ENCODE peak calls at places on chromosomes 4 and X, in seven cellular contexts. X, B, J, L, A, V and G are unnamed samples.
A peak's percentile ranks its signal among the peaks of the same experiment; 100 is the strongest.

GRCh38 chr4:184163813-184164212 is 53.9 kb downstream of the ENPP6 start:
- DNase-seq in X (no peak), B (peak; percentile 72), J (peak; percentile 28), L (peak; percentile 84), A (no peak), V (peak; percentile 84), G (no peak)

GRCh38 chr4:8373270-8373972 is 67.1 kb downstream of the ACOX3 start:
- DNase-seq in X (no peak), B (no peak), J (no peak), L (no peak), A (no peak), V (no peak), G (no peak)

GRCh38 chr4:119628281-119629141 is at the start of gene PDE5A:
- DNase-seq in X (peak; percentile 95), B (peak; percentile 82), J (peak; percentile 87), L (peak; percentile 85), A (peak; percentile 74), V (peak; percentile 95), G (peak; percentile 90)

GRCh38 chr4:48047896-48048295 is 31.3 kb downstream of the NIPAL1 start:
- DNase-seq in X (no peak), B (peak; percentile 87), J (no peak), L (peak; percentile 8), A (no peak), V (no peak), G (no peak)

GRCh38 chr4:94758141-94758699 is 465 bp downstream of the BMPR1B start:
- DNase-seq in X (peak; percentile 76), B (peak; percentile 47), J (no peak), L (peak; percentile 83), A (no peak), V (peak; percentile 54), G (peak; percentile 61)

GRCh38 chr4:15929555-15929954 is 9.0 kb downstream of the FGFBP1 start:
- DNase-seq in X (no peak), B (no peak), J (no peak), L (no peak), A (no peak), V (no peak), G (no peak)

GRCh38 chr4:52946811-52947210 is 84.7 kb downstream of the RASL11B start:
- DNase-seq in X (no peak), B (no peak), J (no peak), L (no peak), A (no peak), V (no peak), G (no peak)

GRCh38 chr4:94516999-94517398 is 65.3 kb downstream of the PDLIM5 start:
- DNase-seq in X (no peak), B (no peak), J (peak; percentile 83), L (no peak), A (no peak), V (no peak), G (no peak)

GRCh38 chr4:142645478-142646108 is 200.5 kb downstream of the INPP4B start:
- DNase-seq in X (no peak), B (no peak), J (no peak), L (no peak), A (no peak), V (no peak), G (no peak)

GRCh38 chrX:111259559-111259958 is 10.7 kb downstream of the CAPN6 start:
- DNase-seq in X (no peak), B (no peak), J (no peak), L (no peak), A (no peak), V (no peak), G (no peak)

GRCh38 chr4:7760706-7761105 is 179.0 kb downstream of the AFAP1 start:
- DNase-seq in X (peak; percentile 72), B (no peak), J (no peak), L (no peak), A (no peak), V (no peak), G (no peak)

GRCh38 chr4:99816611-99817309 is at the start of gene DAPP1:
- DNase-seq in X (peak; percentile 93), B (peak; percentile 47), J (peak; percentile 99), L (no peak), A (peak; percentile 52), V (peak; percentile 19), G (no peak)

GRCh38 chrX:127187095-127187494 is 367.6 kb downstream of the PRR32 start:
- DNase-seq in X (no peak), B (no peak), J (no peak), L (no peak), A (no peak), V (no peak), G (no peak)

GRCh38 chr4:148443550-148444295 is 1.5 kb upstream of the NR3C2 start:
- DNase-seq in X (peak; percentile 89), B (peak; percentile 60), J (no peak), L (peak; percentile 38), A (peak; percentile 36), V (peak; percentile 45), G (peak; percentile 39)

DNA sequence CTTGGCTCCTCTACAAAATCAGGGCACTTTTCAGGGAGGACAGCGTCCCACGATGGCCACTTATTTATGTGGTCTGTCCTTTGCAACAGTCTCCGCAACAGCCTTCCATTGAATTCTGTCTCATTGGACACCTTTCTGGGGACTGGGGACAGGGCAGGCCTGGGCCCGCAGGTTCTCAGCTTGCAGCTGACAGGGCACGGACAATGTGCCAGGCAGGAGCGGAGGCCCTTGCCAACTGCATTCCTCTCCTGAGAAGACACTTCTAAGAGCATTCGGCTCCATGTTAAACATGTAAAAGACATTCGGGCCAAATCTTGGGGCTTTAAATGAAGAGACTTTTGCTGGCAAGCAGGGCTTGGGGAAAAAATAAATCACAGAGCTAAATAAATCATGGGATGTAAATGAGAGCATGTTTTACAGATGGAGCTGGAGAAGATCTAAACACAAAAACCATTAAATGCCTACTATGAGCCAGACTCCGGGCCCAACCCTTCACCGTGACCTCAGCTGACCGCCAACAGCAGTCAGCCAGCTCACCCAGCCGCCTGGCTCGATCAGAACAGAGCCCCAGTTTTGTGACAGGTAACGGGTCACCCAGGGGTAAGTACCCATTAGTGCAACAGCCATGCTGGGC is 14.9 kb downstream of the WDR1 start:
- DNase-seq in X (no peak), B (no peak), J (no peak), L (no peak), A (peak; percentile 81), V (no peak), G (no peak)
- H3K4me1 ChIP-seq in X (peaks cover 25% of the 10 kb centered on the region), B (peaks cover 5% of the 10 kb centered on the region), J (peaks cover 78% of the 10 kb centered on the region), L (peaks cover 36% of the 10 kb centered on the region), A (peaks cover 4% of the 10 kb centered on the region), V (peaks cover 10% of the 10 kb centered on the region), G (peaks cover 98% of the 10 kb centered on the region)

GRCh38 chr4:55437823-55438222 is 42.1 kb downstream of the TMEM165 start:
- DNase-seq in X (no peak), B (no peak), J (no peak), L (no peak), A (no peak), V (no peak), G (no peak)

GRCh38 chr4:55437356-55437796 is 41.6 kb downstream of the TMEM165 start:
- DNase-seq in X (no peak), B (no peak), J (no peak), L (no peak), A (no peak), V (peak; percentile 67), G (no peak)

GRCh38 chr4:55435136-55435535 is 39.4 kb downstream of the TMEM165 start:
- DNase-seq in X (no peak), B (no peak), J (no peak), L (no peak), A (no peak), V (peak; percentile 30), G (no peak)

GRCh38 chr4:55426518-55426917 is 30.8 kb downstream of the TMEM165 start:
- DNase-seq in X (no peak), B (no peak), J (no peak), L (no peak), A (no peak), V (no peak), G (no peak)

GRCh38 chr4:55431710-55432336 is 36.1 kb downstream of the TMEM165 start:
- DNase-seq in X (no peak), B (no peak), J (no peak), L (no peak), A (no peak), V (no peak), G (no peak)
- H3K36me3 ChIP-seq in X (peaks cover 20% of the 10 kb centered on the region), B (peaks cover 36% of the 10 kb centered on the region), J (peaks cover 40% of the 10 kb centered on the region), L (peaks cover 76% of the 10 kb centered on the region), A (no peaks in the 10 kb centered on the region), V (no peaks in the 10 kb centered on the region), G (peaks cover 7% of the 10 kb centered on the region)

GRCh38 chrX:154056739-154057367 is 37.2 kb upstream of the IRAK1 start:
- DNase-seq in X (no peak), B (peak; percentile 76), J (peak; percentile 16), L (no peak), A (peak; percentile 26), V (peak; percentile 47), G (no peak)

GRCh38 chrX:154059231-154059630 is 38.3 kb downstream of the MECP2 start:
- DNase-seq in X (no peak), B (no peak), J (no peak), L (no peak), A (no peak), V (no peak), G (no peak)

GRCh38 chrX:154059729-154060245 is 37.7 kb downstream of the MECP2 start:
- DNase-seq in X (no peak), B (no peak), J (no peak), L (no peak), A (no peak), V (no peak), G (no peak)

GRCh38 chrX:154057790-154058189 is 38.1 kb upstream of the IRAK1 start:
- DNase-seq in X (no peak), B (no peak), J (no peak), L (no peak), A (no peak), V (no peak), G (no peak)

DNA sequence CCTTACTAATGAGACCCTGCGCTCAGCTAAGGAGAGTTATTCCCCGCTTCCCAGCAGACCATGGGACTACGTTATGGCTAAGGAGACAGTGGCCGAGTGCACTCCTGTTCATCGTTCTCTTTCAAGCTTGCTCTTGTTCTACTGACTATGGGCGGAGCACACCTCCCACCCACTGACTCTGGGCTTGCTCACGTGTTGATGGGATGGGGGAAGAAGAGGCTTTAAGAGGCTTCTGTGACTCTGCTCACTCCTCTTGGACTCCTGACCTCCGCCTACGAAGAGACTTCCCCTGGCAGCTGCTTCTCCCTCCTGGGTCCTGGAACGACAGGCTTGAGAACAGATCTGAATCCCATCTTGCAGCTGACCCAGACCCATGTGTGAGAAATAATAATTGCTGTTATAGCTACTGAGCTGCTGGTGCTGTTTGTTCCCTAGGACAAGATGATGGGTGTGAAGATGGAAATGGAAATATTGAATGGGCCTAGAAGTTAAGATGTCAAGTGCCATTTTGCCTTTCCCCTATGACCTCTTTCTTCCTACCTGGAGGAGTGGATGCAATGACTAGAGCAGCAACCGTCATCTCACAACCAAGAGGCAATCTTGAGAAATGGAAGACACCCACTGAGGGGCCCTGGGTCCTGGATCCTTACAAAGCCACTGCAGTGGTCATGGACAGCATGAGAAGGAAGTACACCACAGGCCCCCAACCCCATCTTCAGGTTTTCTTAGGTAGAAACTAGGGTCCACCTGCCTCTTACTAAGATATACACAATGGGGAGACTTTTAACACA is 38.7 kb upstream of the IRAK1 start:
- DNase-seq in X (no peak), B (no peak), J (no peak), L (no peak), A (no peak), V (no peak), G (no peak)
- H3K4me1 ChIP-seq in X (peaks cover 7% of the 10 kb centered on the region), B (no peaks in the 10 kb centered on the region), J (peaks cover 4% of the 10 kb centered on the region), L (no peaks in the 10 kb centered on the region), A (no peaks in the 10 kb centered on the region), V (no peaks in the 10 kb centered on the region), G (peaks cover 28% of the 10 kb centered on the region)

DNA sequence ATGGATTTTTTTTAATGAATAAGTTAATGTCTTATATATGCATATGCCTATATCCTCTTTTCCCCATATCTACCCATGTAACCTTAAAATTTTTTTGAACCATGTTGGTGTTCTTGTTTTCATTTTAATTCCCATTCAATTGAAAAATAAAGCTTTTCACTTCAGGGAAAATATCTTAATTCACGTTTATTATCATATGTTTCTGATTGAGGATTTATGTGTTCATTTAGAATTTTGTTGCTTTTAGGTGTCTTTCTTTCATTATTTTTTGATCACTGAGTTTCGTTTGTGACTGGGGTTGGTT is 29.1 kb downstream of the HADH start:
- DNase-seq in X (no peak), B (no peak), J (no peak), L (no peak), A (no peak), V (no peak), G (no peak)
- H3K36me3 ChIP-seq in X (peaks cover 41% of the 10 kb centered on the region), B (peaks cover 68% of the 10 kb centered on the region), J (peaks cover 7% of the 10 kb centered on the region), L (no peaks in the 10 kb centered on the region), A (no peaks in the 10 kb centered on the region), V (peaks cover 1% of the 10 kb centered on the region), G (peaks cover 81% of the 10 kb centered on the region)